ENCODE peak calls at places on chromosomes 4 and X, in eight cellular contexts. H is ovary, J is IMR-90, X is HCT116, C is breast epithelium, N is heart left ventricle, Z is thyroid gland, F is esophagus muscularis mucosa. G is an unnamed sample.
A peak's percentile ranks its signal among the peaks of the same experiment; 100 is the strongest.

GRCh38 chr4:5970381-5971076 is 47.7 kb downstream of the C4orf50 start:
- DNase-seq in J (no peak), X (no peak), Z (no peak), F (no peak), H (no peak), N (no peak), C (peak; percentile 45), G (no peak)

GRCh38 chr4:137896221-137896737 is 345.9 kb downstream of the SLC7A11 start:
- DNase-seq in J (peak; percentile 23), X (no peak), N (no peak), H (no peak), F (no peak), Z (no peak), C (no peak), G (no peak)

GRCh38 chr4:36402008-36402758 is 120.8 kb downstream of the DTHD1 start:
- DNase-seq in H (no peak), X (no peak), F (no peak), C (no peak), J (no peak), Z (no peak), N (no peak), G (no peak)

GRCh38 chrX:83022020-83022419 is 486.1 kb upstream of the POU3F4 start:
- DNase-seq in C (no peak), N (no peak), J (no peak), F (no peak), H (no peak), Z (no peak), X (no peak), G (no peak)

GRCh38 chrX:104482757-104483156 is 83.2 kb upstream of the IL1RAPL2 start:
- DNase-seq in X (no peak), N (no peak), F (no peak), H (no peak), Z (no peak), C (no peak), J (no peak), G (no peak)

GRCh38 chr4:102717448-102718092 is 43.2 kb downstream of the MANBA start:
- DNase-seq in C (no peak), Z (no peak), J (no peak), X (no peak), H (no peak), N (no peak), F (no peak), G (no peak)

GRCh38 chrX:12292996-12293765 is 154.9 kb downstream of the FRMPD4 start:
- DNase-seq in X (no peak), H (no peak), C (no peak), F (no peak), N (no peak), J (peak; percentile 75), Z (no peak), G (no peak)

GRCh38 chr4:52837716-52838558 is 24.2 kb upstream of the RASL11B start:
- DNase-seq in N (peak; percentile 22), X (no peak), F (no peak), J (peak; percentile 66), Z (no peak), C (no peak), H (no peak), G (no peak)

GRCh38 chrX:40468033-40468979 is 112.5 kb upstream of the ATP6AP2 start:
- DNase-seq in C (no peak), F (no peak), X (peak; percentile 47), H (peak; percentile 36), Z (peak; percentile 76), N (peak; percentile 37), J (peak; percentile 5), G (peak; percentile 59)

GRCh38 chrX:47460561-47460960 is 22.5 kb downstream of the ZNF41 start:
- DNase-seq in F (no peak), J (no peak), H (no peak), N (no peak), X (no peak), C (no peak), Z (no peak), G (no peak)

GRCh38 chrX:2819345-2820130 is 9.2 kb upstream of the GYG2 start:
- DNase-seq in X (no peak), N (no peak), J (peak; percentile 39), H (no peak), Z (no peak), F (no peak), C (no peak), G (no peak)

GRCh38 chrX:65894138-65894537 is 145.7 kb downstream of the VSIG4 start:
- DNase-seq in J (no peak), H (no peak), N (no peak), Z (no peak), X (no peak), C (no peak), F (no peak), G (peak; percentile 17)

GRCh38 chr4:83456184-83456501 is 285 bp downstream of the MRPS18C start:
- DNase-seq in H (no peak), C (no peak), J (no peak), F (no peak), N (no peak), Z (no peak), X (no peak), G (no peak)

GRCh38 chr4:83454626-83455025 is 997 bp downstream of the HELQ start:
- DNase-seq in F (no peak), Z (no peak), X (no peak), C (no peak), N (no peak), H (no peak), J (peak; percentile 8), G (no peak)

GRCh38 chr4:83455300-83456183 is at the start of the genes HELQ and MRPS18C:
- DNase-seq in H (peak; percentile 98), C (peak; percentile 94), Z (peak; percentile 99), N (peak; percentile 98), J (peak; percentile 99), F (peak; percentile 99), X (peak; percentile 98), G (peak; percentile 97)
- TF ChIP-seq POLR2A in H (peak; percentile 89), C (peak; percentile 68), Z (peak; percentile 89), N (no peak), J (peak; percentile 97), F (peak; percentile 8), X (peak; percentile 87), G (peak; percentile 83)

GRCh38 chr4:169848018-169848417 is 90.3 kb upstream of the HPF1 start:
- DNase-seq in C (no peak), J (no peak), Z (no peak), F (no peak), X (no peak), N (no peak), H (no peak), G (no peak)

GRCh38 chr4:169851750-169852149 is 94.0 kb upstream of the HPF1 start:
- DNase-seq in H (no peak), X (no peak), C (no peak), F (no peak), J (no peak), N (no peak), Z (no peak), G (no peak)

GRCh38 chr4:169846396-169846795 is 88.7 kb upstream of the HPF1 start:
- DNase-seq in X (no peak), F (no peak), H (no peak), J (peak; percentile 1), C (no peak), N (no peak), Z (no peak), G (no peak)

GRCh38 chr4:169849456-169849855 is 91.7 kb upstream of the HPF1 start:
- DNase-seq in X (no peak), F (no peak), C (no peak), H (no peak), J (no peak), Z (peak; percentile 60), N (no peak), G (no peak)

DNA sequence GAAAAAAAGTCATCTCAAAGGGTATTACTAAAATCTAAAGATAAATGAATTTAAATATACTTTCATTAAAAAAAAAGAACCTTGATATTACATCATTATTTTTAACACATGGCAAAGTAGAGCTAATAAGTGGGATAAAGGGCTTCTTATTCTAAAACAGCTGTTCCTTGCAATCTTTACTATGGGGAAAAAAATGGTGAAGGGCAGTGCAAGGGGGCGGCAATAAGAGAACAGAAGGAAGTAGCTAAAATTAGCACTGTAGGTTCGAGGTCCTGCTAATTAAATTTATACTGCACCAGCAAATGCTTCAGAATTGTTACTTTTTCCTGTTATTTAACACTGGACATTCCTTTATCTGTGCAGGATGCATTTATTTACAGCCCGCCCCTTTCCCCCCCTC is 89.4 kb upstream of the HPF1 start:
- DNase-seq in F (no peak), N (no peak), J (no peak), C (no peak), Z (no peak), X (no peak), H (no peak), G (no peak)
- H3K36me3 ChIP-seq in F (no peaks in the 10 kb centered on the region), N (no peaks in the 10 kb centered on the region), J (no peaks in the 10 kb centered on the region), C (no peaks in the 10 kb centered on the region), Z (no peaks in the 10 kb centered on the region), X (no peaks in the 10 kb centered on the region), H (no peaks in the 10 kb centered on the region), G (no peaks in the 10 kb centered on the region)

GRCh38 chr4:168408620-168409019 is 71.7 kb downstream of the DDX60L start:
- DNase-seq in X (peak; percentile 27), H (peak; percentile 69), N (peak; percentile 70), Z (peak; percentile 82), C (no peak), F (no peak), J (peak; percentile 98), G (peak; percentile 53)
- TF ChIP-seq POLR2A in X (no peak), H (no peak), N (no peak), Z (peak; percentile 59), C (no peak), F (no peak), J (peak; percentile 47), G (no peak)

DNA sequence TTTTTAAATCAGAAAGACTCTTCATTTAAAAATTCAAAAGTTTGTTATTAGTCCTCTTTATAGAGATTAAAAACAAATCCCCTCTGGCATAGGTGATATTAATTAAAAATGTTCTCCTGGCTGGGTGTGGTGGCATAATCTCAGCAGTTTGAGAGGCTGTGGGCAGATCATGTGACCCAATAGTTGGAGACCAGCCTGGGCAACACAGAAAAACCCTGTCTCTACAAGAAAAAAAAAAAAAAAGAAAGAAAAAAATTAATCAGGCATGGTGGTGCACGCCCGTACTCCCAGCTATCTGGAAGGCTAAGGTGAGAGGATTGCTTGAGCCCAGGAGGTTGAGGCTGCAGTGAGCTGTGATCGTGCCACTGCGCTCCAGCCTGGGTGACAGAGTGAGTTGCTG is 38.9 kb downstream of the RASGEF1B start:
- DNase-seq in F (no peak), Z (no peak), N (no peak), X (no peak), J (no peak), H (no peak), C (no peak), G (no peak)
- H3K36me3 ChIP-seq in F (peaks cover 10% of the 10 kb centered on the region), Z (no peaks in the 10 kb centered on the region), N (peaks cover 78% of the 10 kb centered on the region), X (no peaks in the 10 kb centered on the region), J (peaks cover 3% of the 10 kb centered on the region), H (no peaks in the 10 kb centered on the region), C (no peaks in the 10 kb centered on the region), G (no peaks in the 10 kb centered on the region)

DNA sequence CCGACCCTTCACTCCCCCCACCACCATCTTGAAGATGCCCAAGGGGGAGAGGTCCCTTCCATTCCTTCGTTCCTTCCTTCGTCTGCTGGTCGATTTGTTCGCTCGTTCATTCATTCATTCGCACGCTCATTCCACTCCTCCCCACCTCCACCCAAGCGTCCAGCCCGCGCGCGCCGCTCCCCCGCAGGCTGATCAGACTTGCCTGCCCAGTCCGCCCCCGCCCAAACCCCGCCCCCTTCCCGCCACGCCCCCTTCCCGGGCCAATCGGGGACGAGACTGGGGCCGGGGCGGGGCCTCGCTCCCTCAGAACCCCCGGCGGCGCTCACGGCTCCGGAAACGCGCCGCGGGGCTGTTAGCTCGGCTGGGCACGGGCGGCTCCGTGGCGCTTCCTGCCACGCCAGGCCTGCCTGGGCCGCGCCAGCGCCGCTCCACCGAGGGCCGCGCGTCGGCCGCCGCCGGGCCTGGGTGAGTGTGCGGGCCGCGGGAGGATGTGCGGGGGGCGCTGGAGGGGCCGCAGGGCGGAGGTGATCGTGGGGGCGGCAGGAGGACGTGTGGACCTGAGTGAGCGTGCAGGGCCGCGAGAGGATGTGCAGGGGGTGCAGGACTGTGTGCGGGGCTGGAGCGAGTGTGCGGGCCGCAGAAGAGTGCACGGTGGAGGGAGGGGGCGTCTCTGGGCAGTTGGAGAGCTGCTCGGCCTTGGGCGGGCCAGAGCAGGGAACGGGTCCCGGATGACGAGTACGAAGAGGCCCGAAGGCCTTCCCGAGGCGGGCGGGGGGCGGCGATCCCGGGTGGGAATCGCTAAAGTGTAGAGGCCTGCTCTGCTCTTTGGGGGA is at the start of gene ZNF275:
- DNase-seq in H (peak; percentile 84), J (peak; percentile 61), X (peak; percentile 21), N (peak; percentile 83), Z (peak; percentile 77), F (peak; percentile 94), C (peak; percentile 62), G (peak; percentile 83)
- TF ChIP-seq POLR2A in H (peak; percentile 79), J (peak; percentile 84), X (peak; percentile 38), N (no peak), Z (peak; percentile 72), F (no peak), C (no peak), G (no peak)

G was measured in transverse colon.